ENCODE peak calls at places on chromosomes 4 and X, in six cellular contexts. P is Caki2, N is foreskin fibroblast, O is A172, G is retinal pigment epithelial cell, H is ELF-1. D is an unnamed sample.

GRCh38 chr4:7518871-7519637 is 84.3 kb upstream of the PSAPL1 start:
- DNase-seq in G (no peak), O (no peak), P (no peak), N (no peak), H (no peak), D (no peak)

GRCh38 chr4:186727149-186727976 is 3.7 kb upstream of the FAT1 start:
- DNase-seq in H (no peak), G (no peak), O (no peak), N (no peak), P (peak; percentile 46), D (no peak)

GRCh38 chr4:111360906-111361305 is 738.0 kb upstream of the PITX2 start:
- DNase-seq in P (no peak), H (no peak), G (no peak), O (no peak), N (peak; percentile 8), D (no peak)

GRCh38 chr4:56908206-56909082 is 744 bp downstream of the REST start:
- DNase-seq in P (peak; percentile 48), O (peak; percentile 25), G (no peak), H (peak; percentile 96), N (peak; percentile 72), D (peak; percentile 22)

GRCh38 chr4:79913581-79913980 is 159.4 kb downstream of the ANTXR2 start:
- DNase-seq in H (no peak), O (peak; percentile 14), P (no peak), G (peak; percentile 7), N (peak; percentile 52), D (no peak)

GRCh38 chr4:122218762-122219161 is 66.6 kb downstream of the BLTP1 start:
- DNase-seq in P (no peak), H (no peak), G (no peak), N (no peak), O (peak; percentile 2), D (no peak)

GRCh38 chr4:38189445-38189844 is 229.2 kb downstream of the PTTG2 start:
- DNase-seq in N (peak; percentile 95), H (peak; percentile 28), G (no peak), P (peak; percentile 83), O (peak; percentile 87), D (peak; percentile 91)

GRCh38 chr4:146105464-146105863 is 70.1 kb upstream of the LSM6 start:
- DNase-seq in N (no peak), G (no peak), P (no peak), H (no peak), O (no peak), D (no peak)

GRCh38 chrX:24124227-24124799 is 25.2 kb upstream of the ZFX start:
- DNase-seq in P (peak; percentile 30), O (no peak), G (no peak), N (no peak), H (no peak), D (no peak)

D was measured in RCC 7860.